ENCODE peak calls at places on chromosomes 12 and 14, in seven cellular contexts. O is body of pancreas, Z is AG09309, Q is A549, N is Peyer's patch, J is fibroblast of pulmonary artery, R is fibroblast of lung. X is an unnamed sample.

GRCh38 chr14:50001999-50002925 is 109.4 kb downstream of the ARF6 start:
- DNase-seq in O (peak), Z (no peak), Q (no peak), N (peak), J (no peak), R (no peak), X (no peak)

GRCh38 chr12:2797721-2798418 is 3.1 kb downstream of the FKBP4 start:
- DNase-seq in O (peak), Z (no peak), Q (no peak), N (no peak), J (peak), R (no peak), X (peak)

GRCh38 chr12:51218607-51219161 is 822 bp upstream of the POU6F1 start:
- DNase-seq in O (peak), Z (no peak), Q (no peak), N (no peak), J (no peak), R (no peak), X (no peak)

GRCh38 chr12:81859521-81859920 is 100.4 kb upstream of the PPFIA2 start:
- DNase-seq in O (peak), Z (no peak), Q (no peak), N (no peak), J (no peak), R (no peak), X (no peak)

GRCh38 chr12:56479625-56480024 is 8.3 kb downstream of the GLS2 start:
- DNase-seq in O (no peak), Z (no peak), Q (no peak), N (no peak), J (no peak), R (no peak), X (no peak)

GRCh38 chr12:118548887-118549286 is 172.5 kb downstream of the SUDS3 start:
- DNase-seq in O (no peak), Z (no peak), Q (no peak), N (no peak), J (no peak), R (no peak), X (no peak)

GRCh38 chr12:7483343-7483742 is 20.2 kb downstream of the CD163 start:
- DNase-seq in O (no peak), Z (no peak), Q (no peak), N (no peak), J (no peak), R (no peak), X (no peak)

GRCh38 chr12:78865297-78865955 is 852 bp downstream of the SYT1 start:
- DNase-seq in O (no peak), Z (no peak), Q (no peak), N (no peak), J (peak), R (peak), X (no peak)

GRCh38 chr12:129550353-129550752 is 353.5 kb downstream of the TMEM132D start:
- DNase-seq in O (peak), Z (no peak), Q (no peak), N (no peak), J (no peak), R (no peak), X (no peak)

GRCh38 chr14:33363687-33364086 is 425.0 kb downstream of the NPAS3 start:
- DNase-seq in O (no peak), Z (no peak), Q (no peak), N (no peak), J (no peak), R (peak), X (peak)

GRCh38 chr14:64296561-64296960 is 2.4 kb upstream of the ESR2 start:
- DNase-seq in O (peak), Z (no peak), Q (no peak), N (no peak), J (peak), R (peak), X (no peak)

GRCh38 chr12:29149691-29150382 is 759 bp downstream of the FAR2 start:
- DNase-seq in O (no peak), Z (no peak), Q (no peak), N (no peak), J (no peak), R (no peak), X (no peak)

GRCh38 chr12:9363145-9363544 is 154.9 kb upstream of the PZP start:
- DNase-seq in O (no peak), Z (no peak), Q (no peak), N (no peak), J (no peak), R (no peak), X (no peak)

GRCh38 chr14:102608064-102608446 is 15.6 kb downstream of the RCOR1 start:
- DNase-seq in O (no peak), Z (no peak), Q (no peak), N (no peak), J (no peak), R (no peak), X (no peak)

GRCh38 chr14:89370781-89371180 is 46.3 kb downstream of the FOXN3 start:
- DNase-seq in O (no peak), Z (no peak), Q (no peak), N (no peak), J (no peak), R (no peak), X (no peak)

GRCh38 chr14:92490239-92490959 is 23.2 kb upstream of the RIN3 start:
- DNase-seq in O (no peak), Z (no peak), Q (no peak), N (no peak), J (no peak), R (no peak), X (no peak)

GRCh38 chr12:70660620-70661219 is 23.5 kb upstream of the PTPRB start:
- DNase-seq in O (no peak), Z (peak), Q (no peak), N (no peak), J (peak), R (peak), X (peak)

GRCh38 chr14:41423503-41423902 is 183.2 kb upstream of the LRFN5 start:
- DNase-seq in O (no peak), Z (no peak), Q (no peak), N (no peak), J (peak), R (no peak), X (no peak)

GRCh38 chr12:63495974-63496373 is 172.3 kb downstream of the DPY19L2 start:
- DNase-seq in O (no peak), Z (no peak), Q (no peak), N (no peak), J (no peak), R (no peak), X (no peak)

GRCh38 chr14:51490205-51490604 is 161.5 kb upstream of the FRMD6 start:
- DNase-seq in O (no peak), Z (peak), Q (no peak), N (no peak), J (no peak), R (peak), X (no peak)

GRCh38 chr12:1348606-1349005 is 245.8 kb downstream of the FBXL14 start:
- DNase-seq in O (no peak), Z (no peak), Q (no peak), N (no peak), J (no peak), R (no peak), X (no peak)

GRCh38 chr14:51750542-51750941 is 98.8 kb downstream of the FRMD6 start:
- DNase-seq in O (no peak), Z (no peak), Q (no peak), N (no peak), J (no peak), R (no peak), X (no peak)

GRCh38 chr12:89542912-89543592 is 17.2 kb upstream of the POC1B start:
- DNase-seq in O (peak), Z (peak), Q (peak), N (peak), J (peak), R (peak), X (peak)

GRCh38 chr14:60722836-60723217 is 1.3 kb downstream of the SIX4 start:
- DNase-seq in O (peak), Z (no peak), Q (peak), N (no peak), J (no peak), R (peak), X (no peak)

GRCh38 chr14:70622111-70622712 is 19.5 kb upstream of the TTC9 start:
- DNase-seq in O (peak), Z (no peak), Q (peak), N (peak), J (peak), R (peak), X (peak)

GRCh38 chr12:49827351-49828099 is 688 bp downstream of the NCKAP5L start:
- DNase-seq in O (peak), Z (no peak), Q (peak), N (peak), J (peak), R (peak), X (peak)

GRCh38 chr14:52706286-52706685 is 714 bp upstream of the PSMC6 start:
- DNase-seq in O (no peak), Z (no peak), Q (no peak), N (no peak), J (no peak), R (peak), X (no peak)

GRCh38 chr14:101030586-101030985 is 127.1 kb upstream of the RTL1 start:
- DNase-seq in O (no peak), Z (no peak), Q (no peak), N (no peak), J (no peak), R (no peak), X (no peak)

GRCh38 chr12:3204143-3204542 is 127.0 kb downstream of the TSPAN9 start:
- DNase-seq in O (no peak), Z (no peak), Q (no peak), N (no peak), J (no peak), R (no peak), X (no peak)

GRCh38 chr12:26046886-26047285 is 78.0 kb downstream of the BHLHE41 start:
- DNase-seq in O (no peak), Z (no peak), Q (no peak), N (no peak), J (no peak), R (no peak), X (no peak)

GRCh38 chr12:98758331-98758730 is 113.2 kb downstream of the APAF1 start:
- DNase-seq in O (no peak), Z (no peak), Q (no peak), N (no peak), J (peak), R (no peak), X (no peak)

GRCh38 chr14:84493779-84494178 is 1036.2 kb upstream of the FLRT2 start:
- DNase-seq in O (no peak), Z (no peak), Q (no peak), N (no peak), J (peak), R (peak), X (peak)

GRCh38 chr14:34935552-34935951 is 47.2 kb upstream of the SRP54 start:
- DNase-seq in O (no peak), Z (no peak), Q (no peak), N (no peak), J (no peak), R (no peak), X (no peak)

GRCh38 chr12:27343255-27344000 is 10.8 kb downstream of the BMAL2 start:
- DNase-seq in O (no peak), Z (peak), Q (peak), N (no peak), J (peak), R (peak), X (peak)
- H3K4me3 ChIP-seq in O (no peak), Z (no peak), Q (no peak), N (no peak), J (no peak), R (no peak), X (no peak)

DNA sequence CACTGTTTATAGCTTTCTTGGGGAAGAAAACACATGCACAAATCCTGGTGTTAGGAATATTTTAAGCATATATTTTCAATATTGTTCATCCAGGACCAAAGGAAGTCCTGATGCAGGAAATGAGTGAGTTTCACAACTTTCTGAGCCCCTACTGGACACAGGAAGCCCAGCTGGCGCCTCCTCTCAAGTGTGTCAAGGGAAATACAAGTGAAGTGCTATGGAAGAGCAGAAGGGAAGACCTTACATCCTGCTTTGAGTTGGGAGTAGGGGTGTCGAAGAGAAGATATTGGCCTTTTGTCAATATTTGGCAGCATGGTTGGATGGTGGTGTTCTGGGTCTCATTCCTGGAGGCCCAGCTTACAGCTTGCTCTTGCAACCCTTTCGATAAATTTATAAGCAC is 66.1 kb upstream of the ZDHHC17 start:
- DNase-seq in O (no peak), Z (no peak), Q (no peak), N (no peak), J (peak), R (no peak), X (no peak)
- TF ChIP-seq CTCF in O (no peak), Z (no peak), Q (no peak), N (no peak), J (peak), R (no peak), X (no peak)

DNA sequence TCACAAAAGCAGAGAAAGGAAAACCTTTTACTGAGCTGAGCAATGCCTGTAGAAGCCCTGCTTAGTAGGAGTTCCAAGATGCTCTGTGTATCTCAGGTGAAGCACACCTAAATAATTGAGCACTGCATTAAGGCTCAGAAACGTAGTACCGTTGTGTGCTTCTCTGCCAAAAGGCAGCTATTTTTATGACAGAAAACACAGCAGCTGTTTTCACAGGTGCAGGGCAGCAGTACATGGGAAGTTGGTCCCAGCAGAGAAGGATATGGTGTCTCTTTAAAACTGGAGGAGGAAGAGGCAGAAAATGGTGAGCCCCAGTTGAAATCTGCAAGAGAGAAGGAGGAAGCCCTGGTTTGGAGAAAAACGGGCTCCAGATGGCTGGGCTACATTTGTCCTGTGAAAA is 27.5 kb downstream of the SPRING1 start:
- DNase-seq in O (no peak), Z (no peak), Q (no peak), N (no peak), J (no peak), R (no peak), X (no peak)
- H3K4me3 ChIP-seq in O (no peak), Z (no peak), Q (no peak), N (no peak), J (no peak), R (no peak), X (no peak)

GRCh38 chr14:59020382-59020781 is 168.1 kb upstream of the DAAM1 start:
- DNase-seq in O (peak), Z (no peak), Q (no peak), N (no peak), J (peak), R (peak), X (peak)
- TF ChIP-seq CTCF in O (no peak), Z (peak), Q (peak), N (no peak), J (peak), R (peak), X (peak)

DNA sequence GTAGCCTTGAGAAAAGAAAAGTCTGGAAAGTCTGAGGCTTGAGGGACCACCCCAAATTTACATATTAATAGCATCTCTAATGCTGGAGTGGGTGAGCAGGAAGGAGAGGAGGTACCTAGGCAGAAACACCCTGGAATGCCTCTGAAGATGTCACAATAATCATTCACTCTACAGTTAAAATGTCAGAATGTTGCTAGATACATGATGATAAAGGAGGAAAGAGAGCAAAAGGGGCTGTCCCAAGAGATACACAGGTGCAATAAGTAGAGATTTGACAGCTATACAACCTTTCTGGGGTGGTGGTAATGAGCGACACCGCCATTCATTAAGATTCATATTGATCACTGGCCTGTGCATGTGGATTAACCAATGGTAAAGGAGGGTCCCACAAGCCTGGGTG is 540.5 kb upstream of the FBXO33 start:
- DNase-seq in O (no peak), Z (no peak), Q (no peak), N (no peak), J (no peak), R (no peak), X (no peak)
- H3K4me3 ChIP-seq in O (no peak), Z (no peak), Q (no peak), N (no peak), J (no peak), R (no peak), X (no peak)

X was measured in fibroblast of villous mesenchyme.